ENCODE peak calls at places on chromosomes 16 and 17, in seven cellular contexts. One of them, this sample, is unnamed.

GRCh38 chr16:26598989-26599785 is 467.5 kb upstream of the C16orf82 start:
- DNase-seq in AG04450: no peak
- DNase-seq in cardiac fibroblast: no peak
- DNase-seq in RWPE1: no peak
- DNase-seq in HL-60: no peak
- DNase-seq in KBM-7: no peak
- DNase-seq in PC-9: no peak
- DNase-seq in this sample: no peak

GRCh38 chr17:39564201-39564828 is 43.4 kb downstream of the NEUROD2 start:
- DNase-seq in AG04450: no peak
- DNase-seq in cardiac fibroblast: peak; percentile 28
- DNase-seq in RWPE1: no peak
- DNase-seq in HL-60: no peak
- DNase-seq in KBM-7: no peak
- DNase-seq in PC-9: no peak
- DNase-seq in this sample: peak; percentile 58

GRCh38 chr16:73610605-73611177 is 562.8 kb upstream of the ZFHX3 start:
- DNase-seq in AG04450: no peak
- DNase-seq in cardiac fibroblast: no peak
- DNase-seq in RWPE1: no peak
- DNase-seq in HL-60: no peak
- DNase-seq in KBM-7: no peak
- DNase-seq in PC-9: no peak
- DNase-seq in this sample: no peak

GRCh38 chr16:21125191-21125590 is 25.5 kb downstream of the DNAH3 start:
- DNase-seq in AG04450: no peak
- DNase-seq in cardiac fibroblast: no peak
- DNase-seq in RWPE1: no peak
- DNase-seq in HL-60: no peak
- DNase-seq in KBM-7: no peak
- DNase-seq in PC-9: no peak
- DNase-seq in this sample: no peak

GRCh38 chr17:39730095-39730921 is at the start of gene MIEN1:
- DNase-seq in AG04450: peak; percentile 45
- DNase-seq in cardiac fibroblast: peak; percentile 87
- DNase-seq in RWPE1: peak; percentile 94
- DNase-seq in HL-60: peak; percentile 86
- DNase-seq in KBM-7: peak; percentile 87
- DNase-seq in PC-9: peak; percentile 95
- DNase-seq in this sample: peak; percentile 97

GRCh38 chr16:30429418-30429677 is 482 bp downstream of the DCTPP1 start:
- DNase-seq in AG04450: no peak
- DNase-seq in cardiac fibroblast: no peak
- DNase-seq in RWPE1: peak; percentile 30
- DNase-seq in HL-60: no peak
- DNase-seq in KBM-7: peak; percentile 23
- DNase-seq in PC-9: no peak
- DNase-seq in this sample: no peak

GRCh38 chr17:35341465-35341992 is 31.9 kb downstream of the SLFN11 start:
- DNase-seq in AG04450: no peak
- DNase-seq in cardiac fibroblast: no peak
- DNase-seq in RWPE1: no peak
- DNase-seq in HL-60: no peak
- DNase-seq in KBM-7: peak; percentile 30
- DNase-seq in PC-9: no peak
- DNase-seq in this sample: peak; percentile 79

GRCh38 chr17:11506635-11507034 is 91.6 kb upstream of the DNAH9 start:
- DNase-seq in AG04450: no peak
- DNase-seq in cardiac fibroblast: no peak
- DNase-seq in RWPE1: peak; percentile 4
- DNase-seq in HL-60: peak; percentile 1
- DNase-seq in KBM-7: peak; percentile 45
- DNase-seq in PC-9: peak; percentile 1
- DNase-seq in this sample: peak; percentile 75

GRCh38 chr16:73697336-73697735 is 599.3 kb upstream of the PSMD7 start:
- DNase-seq in AG04450: no peak
- DNase-seq in cardiac fibroblast: no peak
- DNase-seq in RWPE1: peak; percentile 27
- DNase-seq in HL-60: no peak
- DNase-seq in KBM-7: no peak
- DNase-seq in PC-9: no peak
- DNase-seq in this sample: no peak

GRCh38 chr17:50944054-50944901 is 78.1 kb upstream of the TOB1 start:
- DNase-seq in AG04450: no peak
- DNase-seq in cardiac fibroblast: peak; percentile 42
- DNase-seq in RWPE1: peak; percentile 24
- DNase-seq in HL-60: peak; percentile 80
- DNase-seq in KBM-7: peak; percentile 64
- DNase-seq in PC-9: peak; percentile 86
- DNase-seq in this sample: no peak

GRCh38 chr16:28163699-28164584 is 47.8 kb downstream of the XPO6 start:
- DNase-seq in AG04450: no peak
- DNase-seq in cardiac fibroblast: peak; percentile 79
- DNase-seq in RWPE1: no peak
- DNase-seq in HL-60: peak; percentile 35
- DNase-seq in KBM-7: no peak
- DNase-seq in PC-9: no peak
- DNase-seq in this sample: no peak

GRCh38 chr17:30117548-30118155 is 1.0 kb downstream of the NSRP1 start:
- DNase-seq in AG04450: no peak
- DNase-seq in cardiac fibroblast: peak; percentile 24
- DNase-seq in RWPE1: no peak
- DNase-seq in HL-60: no peak
- DNase-seq in KBM-7: no peak
- DNase-seq in PC-9: no peak
- DNase-seq in this sample: peak; percentile 64

GRCh38 chr16:84518804-84519341 is 14.4 kb upstream of the MEAK7 start:
- DNase-seq in AG04450: no peak
- DNase-seq in cardiac fibroblast: no peak
- DNase-seq in RWPE1: no peak
- DNase-seq in HL-60: no peak
- DNase-seq in KBM-7: no peak
- DNase-seq in PC-9: no peak
- DNase-seq in this sample: no peak

GRCh38 chr17:50596191-50597037 is 35.9 kb downstream of the CACNA1G start:
- DNase-seq in AG04450: no peak
- DNase-seq in cardiac fibroblast: no peak
- DNase-seq in RWPE1: no peak
- DNase-seq in HL-60: no peak
- DNase-seq in KBM-7: no peak
- DNase-seq in PC-9: no peak
- DNase-seq in this sample: no peak